ENCODE peak calls at places on chromosomes 16 and 17, in four cellular contexts. D is right lobe of liver, W is fibroblast of the aortic adventitia, S is heart left ventricle. R is an unnamed sample.

GRCh38 chr16:58614212-58614611 is 15.4 kb downstream of the CNOT1 start:
- DNase-seq in S (no peak), D (no peak), W (peak; percentile 69), R (peak; percentile 90)

GRCh38 chr17:40915721-40916256 is 21.7 kb downstream of the KRT23 start:
- DNase-seq in S (no peak), W (peak; percentile 50), D (no peak), R (peak; percentile 57)

GRCh38 chr16:56362057-56362655 is 63.2 kb downstream of the AMFR start:
- DNase-seq in D (no peak), W (no peak), S (peak; percentile 9), R (no peak)

GRCh38 chr17:38730526-38731379 is 612 bp downstream of the CISD3 start:
- DNase-seq in W (peak; percentile 47), S (peak; percentile 81), D (peak; percentile 96), R (peak; percentile 57)

GRCh38 chr17:78118801-78119241 is 9.7 kb downstream of the TMC6 start:
- DNase-seq in S (no peak), W (no peak), D (peak; percentile 48), R (no peak)

GRCh38 chr17:1683489-1683888 is 1.2 kb downstream of the PRPF8 start:
- DNase-seq in S (no peak), D (no peak), W (no peak), R (no peak)

GRCh38 chr16:84396537-84397008 is 28.2 kb downstream of the ATP2C2 start:
- DNase-seq in W (peak; percentile 14), S (no peak), D (no peak), R (no peak)

GRCh38 chr16:15874745-15875314 is 13.6 kb downstream of the CEP20 start:
- DNase-seq in D (no peak), W (peak; percentile 86), S (peak; percentile 40), R (peak; percentile 90)

GRCh38 chr17:37607637-37608368 is 1.4 kb downstream of the SYNRG start:
- DNase-seq in S (no peak), W (no peak), D (peak; percentile 52), R (no peak)

GRCh38 chr17:81440511-81441244 is 45.4 kb downstream of the BAHCC1 start:
- DNase-seq in D (no peak), W (no peak), S (no peak), R (no peak)

GRCh38 chr16:89293276-89294143 is 76.0 kb downstream of the ZNF778 start:
- DNase-seq in W (no peak), D (no peak), S (no peak), R (no peak)
- TF ChIP-seq CTCF in W (peak; percentile 11), D (no peak), S (no peak), R (peak; percentile 3)

DNA sequence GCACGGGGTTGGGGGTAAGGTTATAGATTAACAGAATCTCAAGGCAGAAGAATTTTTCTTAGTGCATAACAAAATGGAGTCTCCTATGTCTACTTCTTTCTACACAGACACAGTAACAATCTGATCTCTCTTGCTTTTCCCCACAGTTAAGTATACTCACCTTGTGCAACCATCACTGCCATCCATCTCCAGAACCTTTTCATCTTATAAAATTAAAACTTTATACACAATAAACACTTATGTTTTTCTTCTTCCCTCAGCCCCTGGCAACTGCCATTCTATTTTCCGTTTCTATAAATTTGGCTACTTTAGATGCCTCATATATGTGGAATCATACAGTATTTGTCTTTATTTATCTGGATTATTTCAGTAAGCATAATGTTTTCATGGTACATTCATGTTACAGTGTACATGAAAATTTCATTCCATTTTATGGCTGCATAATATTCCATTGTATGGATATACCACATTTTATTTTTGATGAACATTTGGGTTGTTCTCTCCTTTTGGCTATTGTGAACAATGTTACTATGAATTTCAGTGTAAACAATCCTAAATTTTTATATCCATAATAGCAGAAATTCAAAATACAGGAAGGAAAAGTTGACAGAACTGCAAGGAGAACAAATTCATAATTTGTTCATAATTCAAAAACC is 25.7 kb upstream of the FA2H start:
- DNase-seq in W (no peak), S (no peak), D (no peak), R (no peak)
- H3K4me3 ChIP-seq in W (no peak overlapping the region), S (no peak overlapping the region), D (no peak overlapping the region), R (no peak overlapping the region)

DNA sequence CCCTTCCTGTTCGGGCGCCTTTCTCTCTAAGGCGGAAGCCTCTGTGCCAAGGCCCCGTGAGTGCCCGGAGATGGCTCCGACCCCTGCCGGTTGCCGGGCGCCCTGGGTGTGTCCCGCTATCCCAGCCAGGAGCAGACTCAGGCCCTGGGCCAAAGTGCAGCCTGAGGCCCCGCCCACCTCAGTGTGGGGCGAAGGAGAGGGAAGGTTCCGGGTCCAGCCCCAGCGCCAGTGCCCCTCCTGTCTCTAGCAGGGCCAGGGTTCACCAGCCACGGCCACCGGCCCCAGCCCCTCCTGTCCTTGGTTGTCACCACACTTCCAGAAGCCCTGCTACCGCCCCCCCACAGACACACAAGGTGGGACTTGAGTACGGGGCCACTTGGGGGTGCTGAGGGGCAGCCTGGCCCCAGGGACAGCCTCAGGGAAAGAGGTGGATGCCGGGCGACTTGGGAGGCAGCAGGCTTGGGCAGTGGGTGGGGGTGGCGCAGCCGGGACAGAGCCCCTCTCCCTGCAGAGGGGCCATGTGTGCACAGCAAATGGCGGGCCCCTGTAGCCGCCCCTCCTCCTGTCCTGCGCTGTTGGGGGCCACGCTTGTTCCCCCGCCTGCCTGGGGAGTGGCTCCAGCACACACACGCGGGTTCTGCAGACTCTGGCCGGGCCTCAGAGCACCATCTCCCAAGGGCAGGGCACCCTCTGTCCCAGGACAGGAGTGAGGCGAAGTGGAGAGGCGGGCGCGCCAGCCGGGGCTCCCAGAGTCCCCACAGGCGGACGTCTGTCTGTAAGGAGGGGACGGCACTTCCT is 6.0 kb downstream of the C1QTNF8 start:
- DNase-seq in W (no peak), D (no peak), S (peak; percentile 65), R (no peak)
- TF ChIP-seq CTCF in W (peak; percentile 3), D (peak; percentile 17), S (peak; percentile 31), R (no peak)

GRCh38 chr16:67087291-67087690 is 22.4 kb upstream of the PHAF1 start:
- DNase-seq in S (no peak), W (no peak), D (no peak), R (no peak)
- H3K4me3 ChIP-seq in S (no peak overlapping the region), W (no peak overlapping the region), D (no peak overlapping the region), R (no peak overlapping the region)

GRCh38 chr16:19166500-19166899 is 1.5 kb upstream of the SYT17 start:
- DNase-seq in W (no peak), S (no peak), D (no peak), R (no peak)

GRCh38 chr16:19170043-19170655 is 2.1 kb downstream of the SYT17 start:
- DNase-seq in S (no peak), W (no peak), D (no peak), R (no peak)

GRCh38 chr16:19169081-19169639 is 1.1 kb downstream of the SYT17 start:
- DNase-seq in W (no peak), D (no peak), S (no peak), R (no peak)

GRCh38 chr16:19168173-19169080 is at the start of gene SYT17:
- DNase-seq in S (peak; percentile 29), D (peak; percentile 68), W (no peak), R (no peak)

DNA sequence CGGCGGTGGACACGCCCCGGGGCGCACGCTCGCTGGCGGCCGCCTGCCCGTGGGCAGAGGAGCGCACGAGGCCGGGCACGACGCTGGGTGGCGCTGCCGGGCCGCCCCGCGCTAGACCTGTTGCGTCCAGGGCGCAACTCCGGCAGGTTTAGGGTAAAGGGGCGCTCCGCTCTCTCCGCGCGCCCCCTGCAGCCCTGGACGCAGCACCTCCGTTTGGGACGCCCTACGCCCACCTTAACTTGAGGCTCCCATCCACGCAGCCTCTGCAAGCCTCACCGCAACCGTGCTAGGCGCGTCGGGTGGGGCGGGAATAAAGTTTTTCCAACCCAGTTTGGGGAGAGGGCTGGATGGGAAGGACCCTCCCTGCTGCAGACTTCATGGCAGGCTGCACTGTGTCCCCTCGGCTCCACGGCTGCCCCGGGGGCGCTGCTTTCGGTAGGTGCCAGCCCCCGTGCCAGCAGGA is 299 bp upstream of the SYT17 start:
- DNase-seq in D (peak; percentile 81), S (peak; percentile 64), W (peak; percentile 25), R (peak; percentile 60)
- TF ChIP-seq CTCF in D (peak; percentile 90), S (peak; percentile 77), W (peak; percentile 33), R (peak; percentile 32)

GRCh38 chr17:18966831-18967624 is 15.1 kb downstream of the SLC5A10 start:
- DNase-seq in S (no peak), W (no peak), D (no peak), R (peak; percentile 62)
- H3K4me3 ChIP-seq in S (no peak overlapping the region), W (no peak overlapping the region), D (no peak overlapping the region), R (no peak overlapping the region)

GRCh38 chr17:62666061-62666800 is 38.8 kb downstream of the MRC2 start:
- DNase-seq in W (no peak), S (no peak), D (peak; percentile 37), R (no peak)
- TF ChIP-seq CTCF in W (no peak), S (no peak), D (no peak), R (no peak)

GRCh38 chr17:50204431-50204830 is 3.0 kb upstream of the COL1A1 start:
- DNase-seq in S (no peak), D (no peak), W (no peak), R (no peak)

GRCh38 chr17:50205111-50205821 is 3.8 kb upstream of the COL1A1 start:
- DNase-seq in S (peak; percentile 60), W (peak; percentile 36), D (no peak), R (peak; percentile 78)

GRCh38 chr17:50203086-50203485 is 1.7 kb upstream of the COL1A1 start:
- DNase-seq in S (no peak), D (peak; percentile 21), W (peak; percentile 84), R (peak; percentile 82)

GRCh38 chr17:50205931-50206505 is 4.6 kb upstream of the COL1A1 start:
- DNase-seq in S (peak; percentile 12), W (no peak), D (no peak), R (no peak)

DNA sequence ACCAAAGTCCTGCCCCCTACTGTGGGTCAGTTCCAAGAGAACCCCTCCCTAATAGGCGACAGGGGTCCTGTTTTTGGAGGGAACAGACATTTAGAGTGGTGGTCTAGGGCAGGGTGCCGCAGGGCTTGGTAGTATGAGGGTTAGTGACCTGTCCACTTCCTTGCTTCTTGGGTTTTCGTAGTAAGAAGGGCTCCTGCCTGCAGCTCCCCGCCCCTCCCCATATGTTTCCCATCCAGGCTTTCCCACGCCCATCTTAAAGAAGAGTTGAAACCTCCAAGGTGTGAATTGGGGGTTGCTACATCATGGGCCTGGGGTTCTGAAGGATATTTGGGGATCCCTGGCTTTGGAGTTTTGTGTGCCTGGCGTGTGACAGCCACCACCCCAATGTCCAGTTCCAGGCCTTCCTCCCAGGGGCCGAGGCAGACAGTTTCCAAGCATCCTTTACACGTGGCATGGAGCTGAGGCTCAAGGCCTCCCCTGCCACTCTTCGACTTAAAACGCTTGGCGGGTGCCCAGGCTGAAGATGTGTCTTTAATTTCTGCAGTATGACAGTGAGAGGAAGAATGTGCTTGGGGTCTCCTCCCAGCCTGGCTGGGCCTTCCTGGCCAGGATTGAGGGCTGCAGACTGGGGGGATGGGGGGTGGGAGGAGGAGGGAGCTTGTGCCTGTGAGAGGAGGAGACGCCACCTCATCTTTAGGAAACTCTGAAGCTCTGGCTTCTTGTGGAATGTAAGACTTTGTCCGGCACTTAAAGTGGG is 2.3 kb upstream of the COL1A1 start:
- DNase-seq in W (peak; percentile 98), D (no peak), S (peak; percentile 13), R (peak; percentile 99)
- H3K4me3 ChIP-seq in W (peak overlapping the region; percentile 59), D (no peak overlapping the region), S (no peak overlapping the region), R (peak overlapping the region; percentile 30)

GRCh38 chr16:71461686-71462648 is at the start of gene ZNF23:
- DNase-seq in W (peak; percentile 75), D (peak; percentile 91), S (peak; percentile 88), R (peak; percentile 92)
- TF ChIP-seq CTCF in W (no peak), D (peak; percentile 12), S (peak; percentile 24), R (no peak)